ENCODE peak calls at places on chromosomes 5 and 9, in nine cellular contexts. One of them, this sample, is unnamed.

GRCh38 chr5:58722160-58722559 is 139.3 kb downstream of the RAB3C start:
- DNase-seq in adrenal gland: no peak
- DNase-seq in psoas muscle: no peak
- DNase-seq in neural crest cell: no peak
- DNase-seq in WERI-Rb-1: no peak
- DNase-seq in upper lobe of left lung: no peak
- DNase-seq in IMR-90: no peak
- DNase-seq in body of pancreas: no peak
- DNase-seq in BJ: no peak
- DNase-seq in this sample: no peak

GRCh38 chr5:6491548-6492290 is 43.1 kb downstream of the UBE2QL1 start:
- DNase-seq in psoas muscle: no peak
- DNase-seq in IMR-90: no peak
- DNase-seq in adrenal gland: no peak
- DNase-seq in neural crest cell: no peak
- DNase-seq in upper lobe of left lung: peak
- DNase-seq in body of pancreas: no peak
- DNase-seq in WERI-Rb-1: no peak
- DNase-seq in BJ: no peak
- DNase-seq in this sample: no peak

GRCh38 chr5:162824360-162824759 is 613.0 kb upstream of the CCNG1 start:
- DNase-seq in upper lobe of left lung: no peak
- DNase-seq in body of pancreas: no peak
- DNase-seq in WERI-Rb-1: no peak
- DNase-seq in BJ: no peak
- DNase-seq in neural crest cell: no peak
- DNase-seq in psoas muscle: no peak
- DNase-seq in IMR-90: no peak
- DNase-seq in adrenal gland: no peak
- DNase-seq in this sample: no peak

GRCh38 chr9:8569832-8570231 is 770.3 kb upstream of the DMAC1 start:
- DNase-seq in body of pancreas: no peak
- DNase-seq in psoas muscle: no peak
- DNase-seq in WERI-Rb-1: no peak
- DNase-seq in upper lobe of left lung: no peak
- DNase-seq in adrenal gland: no peak
- DNase-seq in BJ: no peak
- DNase-seq in IMR-90: no peak
- DNase-seq in neural crest cell: no peak
- DNase-seq in this sample: no peak

GRCh38 chr5:68683632-68684035 is 410.2 kb upstream of the SLC30A5 start:
- DNase-seq in psoas muscle: peak
- DNase-seq in BJ: peak
- DNase-seq in body of pancreas: peak
- DNase-seq in neural crest cell: no peak
- DNase-seq in adrenal gland: peak
- DNase-seq in WERI-Rb-1: no peak
- DNase-seq in IMR-90: peak
- DNase-seq in upper lobe of left lung: no peak
- DNase-seq in this sample: no peak

GRCh38 chr9:38064842-38065368 is 4.1 kb downstream of the SHB start:
- DNase-seq in BJ: no peak
- DNase-seq in adrenal gland: no peak
- DNase-seq in neural crest cell: no peak
- DNase-seq in WERI-Rb-1: no peak
- DNase-seq in psoas muscle: no peak
- DNase-seq in IMR-90: no peak
- DNase-seq in upper lobe of left lung: no peak
- DNase-seq in body of pancreas: no peak
- DNase-seq in this sample: no peak

GRCh38 chr5:63963080-63963735 is 963 bp upstream of the HTR1A start:
- DNase-seq in neural crest cell: peak
- DNase-seq in upper lobe of left lung: no peak
- DNase-seq in body of pancreas: peak
- DNase-seq in IMR-90: peak
- DNase-seq in BJ: peak
- DNase-seq in adrenal gland: peak
- DNase-seq in psoas muscle: no peak
- DNase-seq in WERI-Rb-1: peak
- DNase-seq in this sample: no peak

GRCh38 chr9:116543731-116544400 is 143.2 kb upstream of the TRIM32 start:
- DNase-seq in body of pancreas: peak
- DNase-seq in psoas muscle: peak
- DNase-seq in IMR-90: peak
- DNase-seq in WERI-Rb-1: no peak
- DNase-seq in neural crest cell: no peak
- DNase-seq in BJ: peak
- DNase-seq in upper lobe of left lung: no peak
- DNase-seq in adrenal gland: no peak
- DNase-seq in this sample: no peak

GRCh38 chr9:16316406-16316805 is 554.1 kb downstream of the BNC2 start:
- DNase-seq in adrenal gland: no peak
- DNase-seq in psoas muscle: no peak
- DNase-seq in WERI-Rb-1: no peak
- DNase-seq in IMR-90: no peak
- DNase-seq in body of pancreas: no peak
- DNase-seq in neural crest cell: no peak
- DNase-seq in upper lobe of left lung: no peak
- DNase-seq in BJ: no peak
- DNase-seq in this sample: no peak

GRCh38 chr9:6944896-6945295 is 187.1 kb downstream of the KDM4C start:
- DNase-seq in neural crest cell: no peak
- DNase-seq in IMR-90: peak
- DNase-seq in upper lobe of left lung: no peak
- DNase-seq in adrenal gland: no peak
- DNase-seq in body of pancreas: no peak
- DNase-seq in BJ: no peak
- DNase-seq in WERI-Rb-1: no peak
- DNase-seq in psoas muscle: no peak
- DNase-seq in this sample: no peak

GRCh38 chr9:89444212-89444611 is 53.7 kb downstream of the SEMA4D start:
- DNase-seq in neural crest cell: no peak
- DNase-seq in upper lobe of left lung: no peak
- DNase-seq in body of pancreas: no peak
- DNase-seq in adrenal gland: no peak
- DNase-seq in BJ: no peak
- DNase-seq in IMR-90: no peak
- DNase-seq in psoas muscle: no peak
- DNase-seq in WERI-Rb-1: no peak
- DNase-seq in this sample: no peak

GRCh38 chr5:94181940-94182339 is 436.5 kb downstream of the KIAA0825 start:
- DNase-seq in upper lobe of left lung: no peak
- DNase-seq in IMR-90: peak
- DNase-seq in adrenal gland: no peak
- DNase-seq in neural crest cell: no peak
- DNase-seq in WERI-Rb-1: peak
- DNase-seq in psoas muscle: no peak
- DNase-seq in body of pancreas: no peak
- DNase-seq in BJ: no peak
- DNase-seq in this sample: no peak

GRCh38 chr9:88230612-88231011 is 92.3 kb upstream of the SPATA31C2 start:
- DNase-seq in IMR-90: peak
- DNase-seq in psoas muscle: no peak
- DNase-seq in body of pancreas: no peak
- DNase-seq in upper lobe of left lung: no peak
- DNase-seq in neural crest cell: no peak
- DNase-seq in BJ: no peak
- DNase-seq in WERI-Rb-1: no peak
- DNase-seq in adrenal gland: no peak
- DNase-seq in this sample: no peak

GRCh38 chr5:115170128-115170923 is 618 bp upstream of the TRIM36 start:
- DNase-seq in upper lobe of left lung: peak
- DNase-seq in psoas muscle: no peak
- DNase-seq in WERI-Rb-1: peak
- DNase-seq in BJ: no peak
- DNase-seq in IMR-90: peak
- DNase-seq in adrenal gland: no peak
- DNase-seq in neural crest cell: peak
- DNase-seq in body of pancreas: no peak
- DNase-seq in this sample: no peak

GRCh38 chr9:92786298-92786697 is 21.7 kb upstream of the BICD2 start:
- DNase-seq in neural crest cell: no peak
- DNase-seq in adrenal gland: no peak
- DNase-seq in BJ: no peak
- DNase-seq in upper lobe of left lung: no peak
- DNase-seq in WERI-Rb-1: no peak
- DNase-seq in IMR-90: no peak
- DNase-seq in psoas muscle: no peak
- DNase-seq in body of pancreas: no peak
- DNase-seq in this sample: no peak
- TF ChIP-seq CTCF in neural crest cell: no peak
- TF ChIP-seq CTCF in adrenal gland: no peak
- TF ChIP-seq CTCF in BJ: no peak
- TF ChIP-seq CTCF in upper lobe of left lung: no peak
- TF ChIP-seq CTCF in WERI-Rb-1: no peak
- TF ChIP-seq CTCF in IMR-90: no peak
- TF ChIP-seq CTCF in psoas muscle: no peak
- TF ChIP-seq CTCF in body of pancreas: no peak
- TF ChIP-seq CTCF in this sample: no peak

DNA sequence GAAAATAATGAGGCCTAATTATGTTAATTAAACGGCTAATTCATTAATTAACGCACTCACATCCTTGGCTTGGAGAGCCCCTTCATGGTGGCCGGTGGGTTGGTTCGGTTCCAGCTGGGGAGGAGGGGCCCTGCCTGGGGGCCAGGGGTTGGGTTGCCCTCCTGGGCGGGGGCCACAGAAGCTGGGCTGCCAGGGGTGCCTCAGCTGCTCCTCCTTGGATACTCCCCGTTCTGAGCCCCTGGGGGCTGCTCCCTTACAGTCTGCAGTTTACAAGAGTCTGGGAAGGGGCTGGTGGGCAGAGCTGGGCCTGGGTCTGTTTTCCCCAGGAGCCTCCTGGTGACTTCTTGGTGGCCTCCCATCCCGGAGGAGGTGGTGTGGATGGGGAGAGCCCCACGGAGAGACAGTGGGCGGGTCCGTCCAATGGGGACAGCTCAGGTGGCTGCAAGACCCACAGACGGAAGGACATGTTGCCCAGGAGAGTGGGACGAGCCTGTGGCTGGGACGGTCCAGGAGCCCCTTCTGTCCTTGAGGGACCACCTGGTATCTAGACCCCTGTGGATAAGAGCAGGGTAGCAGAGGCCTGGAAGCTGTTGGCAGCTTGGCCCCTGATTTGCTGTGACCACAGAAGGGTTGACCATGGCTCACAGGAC is 277.5 kb downstream of the PBX3 start:
- DNase-seq in neural crest cell: no peak
- DNase-seq in BJ: no peak
- DNase-seq in WERI-Rb-1: no peak
- DNase-seq in adrenal gland: no peak
- DNase-seq in IMR-90: no peak
- DNase-seq in body of pancreas: no peak
- DNase-seq in upper lobe of left lung: no peak
- DNase-seq in psoas muscle: no peak
- DNase-seq in this sample: no peak
- TF ChIP-seq CTCF in neural crest cell: no peak
- TF ChIP-seq CTCF in BJ: no peak
- TF ChIP-seq CTCF in WERI-Rb-1: no peak
- TF ChIP-seq CTCF in adrenal gland: no peak
- TF ChIP-seq CTCF in IMR-90: no peak
- TF ChIP-seq CTCF in body of pancreas: no peak
- TF ChIP-seq CTCF in upper lobe of left lung: no peak
- TF ChIP-seq CTCF in psoas muscle: no peak
- TF ChIP-seq CTCF in this sample: no peak

GRCh38 chr9:100366121-100366520 is 13.4 kb upstream of the TEX10 start:
- DNase-seq in WERI-Rb-1: no peak
- DNase-seq in psoas muscle: no peak
- DNase-seq in BJ: no peak
- DNase-seq in upper lobe of left lung: no peak
- DNase-seq in neural crest cell: no peak
- DNase-seq in body of pancreas: no peak
- DNase-seq in adrenal gland: no peak
- DNase-seq in IMR-90: no peak
- DNase-seq in this sample: no peak

GRCh38 chr9:100375677-100376076 is 22.9 kb upstream of the TEX10 start:
- DNase-seq in upper lobe of left lung: no peak
- DNase-seq in IMR-90: no peak
- DNase-seq in WERI-Rb-1: no peak
- DNase-seq in neural crest cell: no peak
- DNase-seq in body of pancreas: no peak
- DNase-seq in adrenal gland: no peak
- DNase-seq in BJ: no peak
- DNase-seq in psoas muscle: no peak
- DNase-seq in this sample: no peak

GRCh38 chr9:100368672-100369071 is 15.9 kb upstream of the TEX10 start:
- DNase-seq in adrenal gland: no peak
- DNase-seq in BJ: no peak
- DNase-seq in WERI-Rb-1: no peak
- DNase-seq in body of pancreas: no peak
- DNase-seq in psoas muscle: no peak
- DNase-seq in upper lobe of left lung: no peak
- DNase-seq in IMR-90: no peak
- DNase-seq in neural crest cell: no peak
- DNase-seq in this sample: no peak

GRCh38 chr9:100372648-100373047 is 19.9 kb upstream of the TEX10 start:
- DNase-seq in upper lobe of left lung: no peak
- DNase-seq in body of pancreas: no peak
- DNase-seq in BJ: no peak
- DNase-seq in WERI-Rb-1: no peak
- DNase-seq in adrenal gland: no peak
- DNase-seq in psoas muscle: no peak
- DNase-seq in neural crest cell: no peak
- DNase-seq in IMR-90: no peak
- DNase-seq in this sample: no peak

GRCh38 chr9:100370064-100370723 is 17.5 kb upstream of the TEX10 start:
- DNase-seq in neural crest cell: no peak
- DNase-seq in BJ: no peak
- DNase-seq in psoas muscle: no peak
- DNase-seq in body of pancreas: no peak
- DNase-seq in adrenal gland: no peak
- DNase-seq in upper lobe of left lung: no peak
- DNase-seq in IMR-90: no peak
- DNase-seq in WERI-Rb-1: no peak
- DNase-seq in this sample: no peak
- TF ChIP-seq CTCF in neural crest cell: no peak
- TF ChIP-seq CTCF in BJ: no peak
- TF ChIP-seq CTCF in psoas muscle: no peak
- TF ChIP-seq CTCF in body of pancreas: no peak
- TF ChIP-seq CTCF in adrenal gland: no peak
- TF ChIP-seq CTCF in upper lobe of left lung: no peak
- TF ChIP-seq CTCF in IMR-90: no peak
- TF ChIP-seq CTCF in WERI-Rb-1: no peak
- TF ChIP-seq CTCF in this sample: no peak

DNA sequence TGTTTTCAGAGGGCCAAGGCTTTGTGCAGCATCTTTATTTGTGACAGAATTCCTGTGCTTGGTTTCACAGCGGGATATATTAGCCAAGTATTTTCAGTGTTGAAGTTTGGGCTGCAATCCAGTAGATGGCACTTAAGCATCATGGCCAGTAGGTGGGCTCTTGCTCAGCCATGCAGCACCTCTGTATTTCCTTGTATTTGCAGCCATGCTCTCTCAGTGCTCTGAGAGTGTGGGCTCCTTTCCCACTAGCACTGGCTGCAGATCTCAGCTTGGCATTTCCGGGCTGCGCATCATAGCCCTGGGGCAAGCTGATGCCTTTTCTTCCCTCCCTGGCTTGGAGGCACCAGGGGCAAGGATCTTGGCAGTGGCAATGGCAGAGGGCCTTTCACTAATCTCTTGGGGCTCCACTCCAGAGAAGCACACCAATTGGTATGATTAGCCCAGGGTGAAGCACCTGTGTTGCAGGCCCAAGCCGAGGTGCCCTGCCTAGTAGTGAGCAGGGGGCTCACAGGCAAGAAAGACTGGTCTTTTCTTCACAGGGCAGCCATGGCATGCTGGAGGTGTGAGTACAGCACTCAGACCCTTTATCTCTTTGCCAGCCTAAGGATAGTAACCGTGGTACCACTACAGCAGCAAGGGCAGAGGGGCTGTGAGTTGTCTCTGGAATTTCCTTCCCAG is 48.3 kb downstream of the SLCO6A1 start:
- DNase-seq in WERI-Rb-1: no peak
- DNase-seq in IMR-90: no peak
- DNase-seq in body of pancreas: no peak
- DNase-seq in BJ: no peak
- DNase-seq in neural crest cell: no peak
- DNase-seq in upper lobe of left lung: no peak
- DNase-seq in psoas muscle: no peak
- DNase-seq in adrenal gland: no peak
- DNase-seq in this sample: no peak
- TF ChIP-seq CTCF in WERI-Rb-1: peak
- TF ChIP-seq CTCF in IMR-90: no peak
- TF ChIP-seq CTCF in body of pancreas: no peak
- TF ChIP-seq CTCF in BJ: no peak
- TF ChIP-seq CTCF in neural crest cell: peak
- TF ChIP-seq CTCF in upper lobe of left lung: no peak
- TF ChIP-seq CTCF in psoas muscle: no peak
- TF ChIP-seq CTCF in adrenal gland: no peak
- TF ChIP-seq CTCF in this sample: no peak